ENCODE peak calls at places on chromosome 11, in nine cellular contexts. N, T, J, B, C, I, E, D and V are unnamed samples.

GRCh38 chr11:111301004-111301839 is 2.9 kb downstream of the POU2AF3 start:
- DNase-seq in N (no peak), T (no peak), J (no peak), B (no peak), C (no peak), I (no peak), E (no peak), D (no peak), V (no peak)

GRCh38 chr11:72750086-72750485 is 2.1 kb downstream of the ARAP1 start:
- DNase-seq in N (peak; percentile 68), T (no peak), J (no peak), B (no peak), C (no peak), I (peak; percentile 31), E (no peak), D (no peak), V (no peak)

GRCh38 chr11:79078999-79079398 is 361.8 kb downstream of the TENM4 start:
- DNase-seq in N (no peak), T (no peak), J (no peak), B (no peak), C (no peak), I (no peak), E (no peak), D (no peak), V (no peak)

GRCh38 chr11:70127653-70128434 is 49.7 kb downstream of the ANO1 start:
- DNase-seq in N (peak; percentile 13), T (no peak), J (no peak), B (no peak), C (no peak), I (no peak), E (no peak), D (no peak), V (no peak)

GRCh38 chr11:83706581-83706980 is 420.4 kb upstream of the CCDC90B start:
- DNase-seq in N (no peak), T (no peak), J (no peak), B (no peak), C (no peak), I (no peak), E (no peak), D (no peak), V (no peak)

GRCh38 chr11:28026634-28027290 is 81.2 kb downstream of the KIF18A start:
- DNase-seq in N (no peak), T (no peak), J (no peak), B (no peak), C (no peak), I (no peak), E (no peak), D (no peak), V (no peak)

GRCh38 chr11:2644844-2645778 is 54.7 kb downstream of the KCNQ1OT1 start:
- DNase-seq in N (no peak), T (no peak), J (no peak), B (no peak), C (no peak), I (no peak), E (no peak), D (no peak), V (no peak)

GRCh38 chr11:45092901-45093760 is 53.3 kb upstream of the PRDM11 start:
- DNase-seq in N (no peak), T (peak; percentile 80), J (no peak), B (peak; percentile 38), C (peak; percentile 18), I (no peak), E (no peak), D (peak; percentile 68), V (peak; percentile 67)

GRCh38 chr11:128532571-128533091 is 54.7 kb downstream of the ETS1 start:
- DNase-seq in N (no peak), T (no peak), J (no peak), B (peak; percentile 83), C (peak; percentile 66), I (no peak), E (no peak), D (no peak), V (no peak)

GRCh38 chr11:72890881-72891280 is 76.7 kb downstream of the ATG16L2 start:
- DNase-seq in N (no peak), T (no peak), J (no peak), B (no peak), C (no peak), I (no peak), E (no peak), D (no peak), V (no peak)

GRCh38 chr11:62664405-62665074 is 470 bp downstream of the C11orf98 start:
- DNase-seq in N (peak; percentile 79), T (no peak), J (no peak), B (peak; percentile 88), C (peak; percentile 74), I (no peak), E (peak; percentile 71), D (no peak), V (no peak)

GRCh38 chr11:85810521-85810870 is 445 bp downstream of the SYTL2 start:
- DNase-seq in N (peak; percentile 40), T (no peak), J (no peak), B (peak; percentile 61), C (peak; percentile 41), I (no peak), E (no peak), D (no peak), V (no peak)

GRCh38 chr11:2089536-2090165 is 49.5 kb downstream of the IGF2 start:
- DNase-seq in N (no peak), T (peak; percentile 47), J (peak; percentile 70), B (peak; percentile 82), C (peak; percentile 81), I (no peak), E (peak; percentile 50), D (peak; percentile 44), V (peak; percentile 7)

GRCh38 chr11:120839201-120839600 is 184.7 kb upstream of the TBCEL start:
- DNase-seq in N (no peak), T (no peak), J (no peak), B (no peak), C (no peak), I (no peak), E (no peak), D (no peak), V (no peak)

GRCh38 chr11:42237701-42238235 is 778.3 kb upstream of the LRRC4C start:
- DNase-seq in N (no peak), T (no peak), J (no peak), B (no peak), C (no peak), I (no peak), E (no peak), D (no peak), V (no peak)

GRCh38 chr11:106076421-106076922 is 675 bp downstream of the KBTBD3 start:
- DNase-seq in N (no peak), T (no peak), J (no peak), B (no peak), C (no peak), I (no peak), E (no peak), D (peak; percentile 48), V (no peak)
- TF ChIP-seq CTCF in N (no peak), T (no peak), J (no peak), B (no peak), C (no peak), I (no peak), E (no peak), D (no peak), V (no peak)

DNA sequence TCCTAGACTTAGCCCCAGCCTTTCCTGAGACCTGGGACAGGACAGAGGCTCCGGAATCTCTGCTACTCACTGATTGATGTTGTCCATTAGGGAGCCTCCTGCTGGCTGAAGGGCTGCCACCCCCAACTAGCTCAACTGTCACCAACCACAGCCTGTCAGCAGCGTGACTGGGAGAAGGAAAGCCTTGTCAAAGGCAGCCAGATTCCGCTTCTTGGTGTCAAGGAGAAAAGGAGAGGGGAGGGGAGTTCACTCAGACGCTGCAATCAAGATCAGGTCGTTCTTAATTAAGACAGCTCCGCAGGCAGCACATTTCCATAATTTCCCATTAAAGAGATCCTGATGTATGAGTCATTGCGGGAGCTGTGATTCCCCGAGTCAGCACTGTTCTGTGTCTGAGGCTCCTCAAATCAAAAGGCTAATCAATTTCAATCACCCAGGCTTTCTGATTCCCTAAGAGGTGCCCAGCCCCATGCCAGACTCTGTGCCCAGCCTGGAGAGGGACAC is 152.8 kb upstream of the ZBED5 start:
- DNase-seq in N (no peak), T (peak; percentile 20), J (peak; percentile 40), B (peak; percentile 87), C (peak; percentile 66), I (no peak), E (no peak), D (no peak), V (no peak)
- TF ChIP-seq CTCF in N (no peak), T (peak; percentile 39), J (peak; percentile 36), B (peak; percentile 75), C (peak; percentile 56), I (no peak), E (no peak), D (no peak), V (no peak)

GRCh38 chr11:76161261-76161961 is 44.9 kb downstream of the WNT11 start:
- DNase-seq in N (peak; percentile 41), T (no peak), J (no peak), B (no peak), C (no peak), I (no peak), E (no peak), D (no peak), V (peak; percentile 43)

GRCh38 chr11:76158394-76159302 is 47.7 kb downstream of the WNT11 start:
- DNase-seq in N (no peak), T (no peak), J (no peak), B (no peak), C (no peak), I (no peak), E (no peak), D (no peak), V (no peak)

GRCh38 chr11:76159303-76159937 is 46.9 kb downstream of the WNT11 start:
- DNase-seq in N (no peak), T (no peak), J (no peak), B (no peak), C (no peak), I (no peak), E (no peak), D (no peak), V (no peak)

GRCh38 chr11:76160856-76161255 is 45.4 kb downstream of the WNT11 start:
- DNase-seq in N (no peak), T (no peak), J (no peak), B (no peak), C (no peak), I (no peak), E (no peak), D (no peak), V (no peak)

DNA sequence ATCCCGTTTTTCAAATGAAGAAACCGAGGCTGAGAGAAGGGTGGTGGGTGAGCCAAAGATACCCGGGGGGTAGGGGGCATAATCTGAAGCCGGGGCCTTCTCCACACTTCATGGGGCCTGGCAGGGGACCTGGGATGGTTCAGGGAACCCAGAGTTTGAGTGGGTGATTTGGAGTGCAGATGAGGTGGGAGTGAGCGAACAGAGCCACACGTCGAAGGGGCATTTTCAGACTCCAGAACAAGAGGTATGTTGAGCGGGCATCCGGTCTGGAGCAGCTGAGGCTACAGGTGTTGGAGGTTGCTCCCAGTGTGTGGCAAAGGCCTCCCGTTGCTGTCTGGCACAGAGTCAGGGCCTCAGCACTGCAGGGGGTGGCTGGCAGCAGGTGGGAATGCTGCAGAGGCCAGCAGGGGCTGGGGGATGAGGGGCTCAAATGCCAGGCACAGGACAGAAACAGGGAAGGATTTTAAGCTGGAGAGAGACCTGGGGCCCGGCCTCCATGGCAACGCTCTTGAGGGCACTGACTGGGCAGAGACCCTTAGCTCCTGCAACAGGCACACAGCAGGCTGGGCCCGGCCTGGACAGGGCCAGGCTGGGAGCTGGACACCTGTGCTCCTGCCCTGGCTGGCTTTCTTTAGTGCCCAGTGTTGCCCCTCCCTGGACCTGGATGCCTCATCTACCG is 46.2 kb downstream of the WNT11 start:
- DNase-seq in N (peak; percentile 61), T (no peak), J (no peak), B (no peak), C (no peak), I (no peak), E (no peak), D (no peak), V (no peak)
- TF ChIP-seq CTCF in N (no peak), T (no peak), J (no peak), B (no peak), C (no peak), I (no peak), E (no peak), D (no peak), V (no peak)

GRCh38 chr11:65378208-65378927 is 4.1 kb downstream of the SLC25A45 start:
- DNase-seq in N (no peak), T (no peak), J (no peak), B (no peak), C (no peak), I (no peak), E (no peak), D (no peak), V (no peak)
- TF ChIP-seq CTCF in N (no peak), T (no peak), J (peak; percentile 3), B (no peak), C (peak; percentile 28), I (no peak), E (no peak), D (no peak), V (no peak)